ENCODE peak calls at places on chromosomes 7 and 10, in five cellular contexts. B, Z, X, F and P are unnamed samples.

GRCh38 chr10:69068549-69068948 is 19.4 kb upstream of the SRGN start:
- DNase-seq in B (no peak), Z (no peak), X (no peak), F (no peak), P (no peak)

GRCh38 chr10:69892436-69893215 is 90.9 kb downstream of the COL13A1 start:
- DNase-seq in X (no peak), B (no peak), Z (no peak), F (no peak), P (no peak)

GRCh38 chr7:1654111-1654510 is 16.0 kb upstream of the ELFN1 start:
- DNase-seq in Z (no peak), B (no peak), F (no peak), X (no peak), P (no peak)

GRCh38 chr7:44150466-44150832 is 9.3 kb upstream of the MYL7 start:
- DNase-seq in X (no peak), F (no peak), Z (no peak), B (no peak), P (no peak)

GRCh38 chr7:34837826-34838225 is 179.8 kb downstream of the NPSR1 start:
- DNase-seq in B (no peak), Z (no peak), F (no peak), X (no peak), P (no peak)

GRCh38 chr10:78597791-78598555 is 470.8 kb upstream of the ZMIZ1 start:
- DNase-seq in F (no peak), X (no peak), B (peak; percentile 9), Z (no peak), P (no peak)

GRCh38 chr7:35253680-35254495 is at the start of gene TBX20:
- DNase-seq in B (peak; percentile 79), F (peak; percentile 93), X (peak; percentile 69), Z (peak; percentile 86), P (no peak)

GRCh38 chr7:73840715-73841379 is 1.5 kb downstream of the METTL27 start:
- DNase-seq in Z (no peak), X (no peak), B (no peak), F (no peak), P (no peak)

GRCh38 chr10:101287922-101288638 is 58.8 kb upstream of the LBX1 start:
- DNase-seq in F (peak; percentile 74), B (peak; percentile 86), Z (no peak), X (no peak), P (no peak)

GRCh38 chr10:92691591-92692084 is 1.9 kb downstream of the HHEX start:
- DNase-seq in B (peak; percentile 60), X (peak; percentile 67), F (no peak), Z (peak; percentile 68), P (peak; percentile 42)

GRCh38 chr7:42071372-42072261 is 165.4 kb downstream of the GLI3 start:
- DNase-seq in B (no peak), Z (no peak), F (peak; percentile 28), X (no peak), P (peak; percentile 47)

GRCh38 chr10:14837003-14837755 is 658 bp downstream of the CDNF start:
- DNase-seq in F (peak; percentile 3), B (no peak), Z (no peak), X (no peak), P (no peak)

GRCh38 chr10:133461027-133461426 is 7.3 kb downstream of the SCART1 start:
- DNase-seq in Z (no peak), B (no peak), X (no peak), F (no peak), P (no peak)

GRCh38 chr7:40899151-40899550 is 764.3 kb downstream of the SUGCT start:
- DNase-seq in Z (no peak), B (no peak), F (no peak), X (no peak), P (no peak)

GRCh38 chr10:121832647-121833046 is 95.2 kb downstream of the ATE1 start:
- DNase-seq in B (no peak), X (no peak), Z (no peak), F (no peak), P (no peak)

GRCh38 chr7:156752371-156753297 is 112.1 kb downstream of the RNF32 start:
- DNase-seq in X (no peak), B (no peak), F (peak; percentile 53), Z (no peak), P (no peak)

GRCh38 chr10:75475470-75476182 is 44.2 kb downstream of the LRMDA start:
- DNase-seq in F (no peak), X (no peak), B (peak; percentile 3), Z (no peak), P (no peak)

GRCh38 chr7:40716052-40716451 is 581.2 kb downstream of the SUGCT start:
- DNase-seq in X (no peak), B (no peak), Z (no peak), F (no peak), P (no peak)

GRCh38 chr7:11557627-11558026 is 274.4 kb downstream of the THSD7A start:
- DNase-seq in Z (no peak), B (peak; percentile 75), F (peak; percentile 11), X (no peak), P (no peak)

GRCh38 chr10:79082631-79083581 is 14.1 kb downstream of the ZMIZ1 start:
- DNase-seq in X (no peak), F (no peak), Z (no peak), B (no peak), P (no peak)

GRCh38 chr7:44157116-44158059 is 16.3 kb upstream of the MYL7 start:
- DNase-seq in Z (no peak), F (no peak), B (peak; percentile 27), X (no peak), P (no peak)

GRCh38 chr7:36661135-36661840 is 63.0 kb downstream of the AOAH start:
- DNase-seq in F (no peak), X (no peak), Z (no peak), B (peak; percentile 58), P (no peak)

GRCh38 chr7:157404845-157405481 is 68.2 kb downstream of the DNAJB6 start:
- DNase-seq in X (no peak), Z (no peak), B (no peak), F (no peak), P (peak; percentile 97)

GRCh38 chr7:157540020-157540419 is 203.2 kb downstream of the DNAJB6 start:
- DNase-seq in F (no peak), X (no peak), Z (no peak), B (no peak), P (no peak)

GRCh38 chr10:61628199-61628874 is 34.4 kb upstream of the CABCOCO1 start:
- DNase-seq in Z (no peak), B (no peak), F (no peak), X (no peak), P (no peak)

GRCh38 chr10:133484818-133485217 is 31.1 kb downstream of the SCART1 start:
- DNase-seq in F (no peak), B (no peak), Z (no peak), X (no peak), P (no peak)

GRCh38 chr7:128201067-128201689 is 39.9 kb upstream of the LEP start:
- DNase-seq in B (peak; percentile 87), Z (no peak), F (peak; percentile 63), X (no peak), P (peak; percentile 47)

GRCh38 chr7:135192914-135193536 is 18.3 kb downstream of the WDR91 start:
- DNase-seq in B (no peak), Z (no peak), X (no peak), F (no peak), P (no peak)
- H3K27ac ChIP-seq in B (no peak overlapping the region), Z (no peak overlapping the region), X (no peak overlapping the region), F (no peak overlapping the region), P (no peak overlapping the region)

DNA sequence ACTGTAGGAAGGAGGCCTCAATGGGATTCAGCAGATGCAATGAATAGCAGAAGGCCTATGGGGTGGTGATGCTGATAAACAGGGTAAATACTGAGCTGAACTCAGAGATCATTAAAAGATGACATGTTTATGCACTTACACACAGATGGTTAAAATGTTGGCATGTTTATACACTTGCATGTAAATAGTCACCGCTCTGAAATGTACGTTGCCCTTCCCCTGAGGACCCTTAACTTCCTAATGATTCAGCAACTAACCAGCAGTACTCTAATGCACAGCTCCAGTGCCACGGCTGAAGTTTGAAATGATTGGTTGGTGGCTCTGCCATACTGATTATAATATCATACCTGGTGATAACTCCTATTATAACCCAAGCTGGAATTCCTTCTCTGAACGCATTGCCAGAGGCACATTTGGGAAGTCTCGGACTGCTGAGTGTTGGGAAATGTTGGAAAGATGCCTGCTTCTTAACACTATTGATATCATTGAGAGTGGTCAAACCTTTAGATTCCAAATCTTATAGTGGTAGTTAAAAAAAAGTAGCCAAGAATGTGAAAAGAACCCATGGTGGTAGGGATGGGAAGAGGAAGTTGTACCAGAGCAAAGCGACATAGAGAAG is 3.7 kb upstream of the CAV1 start:
- DNase-seq in Z (no peak), B (no peak), X (no peak), F (no peak), P (no peak)
- H3K27ac ChIP-seq in Z (peak overlapping the region; percentile 98), B (no peak overlapping the region), X (peak overlapping the region; percentile 98), F (no peak overlapping the region), P (no peak overlapping the region)

GRCh38 chr7:3589756-3590155 is 288.7 kb downstream of the SDK1 start:
- DNase-seq in F (no peak), B (no peak), X (no peak), Z (no peak), P (no peak)
- H3K27ac ChIP-seq in F (no peak overlapping the region), B (no peak overlapping the region), X (no peak overlapping the region), Z (no peak overlapping the region), P (no peak overlapping the region)

DNA sequence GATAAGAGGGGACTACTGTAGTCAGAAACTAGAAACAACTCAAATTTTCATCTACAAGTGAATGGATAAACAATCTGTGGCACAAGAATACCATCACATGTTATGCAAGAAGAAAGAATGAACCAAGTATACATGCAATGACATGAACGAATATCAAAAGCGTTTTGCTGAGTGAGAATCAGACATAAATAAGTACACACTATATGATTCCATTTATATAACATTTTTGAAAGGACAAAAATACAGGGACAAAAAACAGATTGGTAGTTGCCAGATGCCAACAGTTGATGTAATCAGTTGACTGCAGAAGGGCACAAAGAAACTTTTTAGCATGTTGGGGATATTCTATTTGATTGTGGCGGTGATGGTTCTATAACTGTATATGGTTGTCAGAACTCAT is 33.6 kb downstream of the CTNNA3 start:
- DNase-seq in Z (no peak), X (no peak), F (no peak), B (no peak), P (no peak)
- H3K27ac ChIP-seq in Z (peak overlapping the region; percentile 78), X (no peak overlapping the region), F (no peak overlapping the region), B (no peak overlapping the region), P (no peak overlapping the region)

GRCh38 chr7:26393855-26394254 is 102.2 kb downstream of the SNX10 start:
- DNase-seq in X (no peak), F (no peak), B (no peak), Z (no peak), P (no peak)
- H3K27ac ChIP-seq in X (no peak overlapping the region), F (no peak overlapping the region), B (no peak overlapping the region), Z (no peak overlapping the region), P (no peak overlapping the region)

GRCh38 chr7:24669971-24670591 is 87.2 kb downstream of the GSDME start:
- DNase-seq in X (no peak), F (no peak), B (no peak), Z (no peak), P (no peak)
- H3K27ac ChIP-seq in X (no peak overlapping the region), F (peak overlapping the region; percentile 38), B (no peak overlapping the region), Z (no peak overlapping the region), P (no peak overlapping the region)